ENCODE peak calls at places on chromosomes 4 and X, in nine cellular contexts. J is memory B cell; M is upper lobe of right lung; C is aorta; Q is naive thymus-derived CD8-positive, alpha-beta T cell; H is naive thymus-derived CD4-positive, alpha-beta T cell; U is right cardiac atrium; P is CD4-positive, alpha-beta T cell; O is foreskin keratinocyte. Y is an unnamed sample.

GRCh38 chr4:139852612-139853269 is 187.1 kb downstream of the MGST2 start:
- ATAC-seq in J (no peak), M (no peak), C (no peak), Q (no peak), H (no peak), U (no peak), P (no peak), O (no peak), Y (no peak)

GRCh38 chrX:100615015-100615414 is 21.6 kb downstream of the TSPAN6 start:
- ATAC-seq in J (peak; percentile 47), M (no peak), C (no peak), Q (no peak), H (peak; percentile 46), U (no peak), P (no peak), O (peak; percentile 92), Y (no peak)

GRCh38 chrX:48058621-48059295 is 12.7 kb downstream of the ZNF630 start:
- ATAC-seq in J (no peak), M (no peak), C (no peak), Q (no peak), H (no peak), U (no peak), P (no peak), O (no peak), Y (no peak)

GRCh38 chr4:152159773-152160172 is 376.1 kb downstream of the FBXW7 start:
- ATAC-seq in J (no peak), M (no peak), C (no peak), Q (no peak), H (no peak), U (no peak), P (no peak), O (no peak), Y (no peak)

GRCh38 chr4:6269400-6269650 is 325 bp upstream of the WFS1 start:
- ATAC-seq in J (no peak), M (no peak), C (no peak), Q (no peak), H (no peak), U (no peak), P (no peak), O (no peak), Y (no peak)

GRCh38 chr4:15341733-15342300 is 86.0 kb upstream of the C1QTNF7 start:
- ATAC-seq in J (no peak), M (peak; percentile 15), C (no peak), Q (no peak), H (no peak), U (peak; percentile 36), P (no peak), O (no peak), Y (peak; percentile 23)

GRCh38 chrX:16807976-16808542 is 21.8 kb downstream of the TXLNG start:
- ATAC-seq in J (no peak), M (peak; percentile 81), C (peak; percentile 77), Q (no peak), H (no peak), U (peak; percentile 84), P (no peak), O (no peak), Y (peak; percentile 89)

GRCh38 chr4:74534936-74535335 is 90.0 kb downstream of the AREG start:
- ATAC-seq in J (no peak), M (no peak), C (no peak), Q (no peak), H (no peak), U (no peak), P (no peak), O (no peak), Y (no peak)

GRCh38 chr4:148173397-148174017 is 268.7 kb downstream of the NR3C2 start:
- ATAC-seq in J (no peak), M (no peak), C (no peak), Q (no peak), H (no peak), U (no peak), P (no peak), O (no peak), Y (no peak)

GRCh38 chr4:113069212-113069892 is 19.9 kb downstream of the ANK2 start:
- ATAC-seq in J (no peak), M (peak; percentile 53), C (no peak), Q (no peak), H (no peak), U (no peak), P (no peak), O (no peak), Y (no peak)

GRCh38 chrX:133923113-133923512 is 62.3 kb downstream of the GPC3 start:
- ATAC-seq in J (no peak), M (no peak), C (no peak), Q (peak; percentile 85), H (peak; percentile 69), U (no peak), P (peak; percentile 78), O (no peak), Y (no peak)

GRCh38 chr4:113293673-113294072 is 244.2 kb downstream of the ANK2 start:
- ATAC-seq in J (no peak), M (no peak), C (peak; percentile 58), Q (no peak), H (no peak), U (peak; percentile 42), P (no peak), O (no peak), Y (peak; percentile 37)

GRCh38 chr4:46953564-46953963 is 39.8 kb downstream of the GABRA4 start:
- ATAC-seq in J (no peak), M (no peak), C (no peak), Q (no peak), H (no peak), U (no peak), P (no peak), O (no peak), Y (no peak)

GRCh38 chr4:89100853-89101252 is 10.5 kb upstream of the TIGD2 start:
- ATAC-seq in J (no peak), M (no peak), C (no peak), Q (no peak), H (no peak), U (no peak), P (no peak), O (no peak), Y (no peak)

GRCh38 chr4:577499-578450 is 1.7 kb upstream of the TMEM271 start:
- ATAC-seq in J (no peak), M (no peak), C (peak; percentile 48), Q (no peak), H (no peak), U (no peak), P (no peak), O (peak; percentile 50), Y (no peak)

GRCh38 chrX:46770817-46771163 is 11.9 kb upstream of the SLC9A7 start:
- ATAC-seq in J (no peak), M (no peak), C (no peak), Q (no peak), H (no peak), U (no peak), P (no peak), O (peak; percentile 93), Y (no peak)

GRCh38 chrX:49273181-49273727 is 3.7 kb downstream of the PPP1R3F start:
- ATAC-seq in J (no peak), M (no peak), C (no peak), Q (peak; percentile 3), H (no peak), U (no peak), P (no peak), O (no peak), Y (no peak)

GRCh38 chr4:172726001-172726423 is 442.6 kb upstream of the GALNT7 start:
- ATAC-seq in J (no peak), M (no peak), C (no peak), Q (no peak), H (no peak), U (no peak), P (no peak), O (no peak), Y (no peak)

GRCh38 chr4:1604706-1605205 is 79.4 kb downstream of the FAM53A start:
- ATAC-seq in J (peak; percentile 82), M (peak; percentile 54), C (no peak), Q (peak; percentile 59), H (peak; percentile 80), U (no peak), P (peak; percentile 80), O (peak; percentile 25), Y (no peak)

GRCh38 chr4:26015133-26015651 is 101.2 kb downstream of the SMIM20 start:
- ATAC-seq in J (no peak), M (no peak), C (peak; percentile 81), Q (no peak), H (no peak), U (peak; percentile 80), P (no peak), O (no peak), Y (peak; percentile 78)

GRCh38 chrX:39773923-39774803 is 323.6 kb downstream of the BCOR start:
- ATAC-seq in J (no peak), M (no peak), C (no peak), Q (peak; percentile 66), H (peak; percentile 55), U (peak; percentile 61), P (peak; percentile 67), O (no peak), Y (no peak)

GRCh38 chrX:38870386-38870895 is 69.2 kb downstream of the MID1IP1 start:
- ATAC-seq in J (no peak), M (peak; percentile 80), C (no peak), Q (no peak), H (peak; percentile 41), U (peak; percentile 20), P (no peak), O (peak; percentile 85), Y (no peak)

GRCh38 chr4:151304755-151305154 is 20.6 kb downstream of the SH3D19 start:
- ATAC-seq in J (no peak), M (no peak), C (no peak), Q (no peak), H (no peak), U (no peak), P (no peak), O (peak; percentile 37), Y (no peak)

GRCh38 chrX:109926743-109927662 is 75.9 kb upstream of the TMEM164 start:
- ATAC-seq in J (no peak), M (no peak), C (no peak), Q (no peak), H (no peak), U (peak; percentile 41), P (no peak), O (no peak), Y (no peak)

GRCh38 chr4:52566136-52567031 is 92.7 kb downstream of the USP46 start:
- ATAC-seq in J (no peak), M (no peak), C (no peak), Q (no peak), H (no peak), U (no peak), P (no peak), O (no peak), Y (no peak)

GRCh38 chr4:123587983-123588494 is 191.4 kb downstream of the SPRY1 start:
- ATAC-seq in J (no peak), M (peak; percentile 86), C (peak; percentile 43), Q (no peak), H (no peak), U (peak; percentile 58), P (no peak), O (peak; percentile 95), Y (peak; percentile 64)

GRCh38 chrX:72060196-72060974 is 71.3 kb downstream of the RTL5 start:
- ATAC-seq in J (no peak), M (no peak), C (no peak), Q (no peak), H (no peak), U (peak; percentile 17), P (no peak), O (no peak), Y (peak; percentile 14)

GRCh38 chrX:153816821-153817220 is 13.5 kb downstream of the PDZD4 start:
- ATAC-seq in J (peak; percentile 43), M (no peak), C (no peak), Q (peak; percentile 78), H (peak; percentile 77), U (peak; percentile 58), P (peak; percentile 67), O (no peak), Y (no peak)

GRCh38 chr4:142449771-142450373 is 396.2 kb downstream of the INPP4B start:
- ATAC-seq in J (no peak), M (no peak), C (peak; percentile 41), Q (no peak), H (no peak), U (peak; percentile 39), P (no peak), O (no peak), Y (no peak)

GRCh38 chr4:15894393-15894792 is 44.1 kb downstream of the FGFBP1 start:
- ATAC-seq in J (no peak), M (no peak), C (no peak), Q (no peak), H (no peak), U (no peak), P (no peak), O (peak; percentile 1), Y (no peak)

GRCh38 chrX:30577362-30577961 is at the start of gene TASL:
- ATAC-seq in J (peak; percentile 90), M (peak; percentile 50), C (no peak), Q (peak; percentile 90), H (peak; percentile 85), U (no peak), P (peak; percentile 76), O (no peak), Y (no peak)

Y was measured in gastroesophageal sphincter.